ENCODE peak calls at places on chromosomes 5 and 9, in ten cellular contexts. J, P, T, L, O, I, Y, H, D and F are unnamed samples.

GRCh38 chr5:134642931-134643530 is 5.6 kb upstream of the SEC24A start:
- DNase-seq in P (no peak), J (no peak), T (no peak), O (no peak), D (no peak), L (no peak), H (no peak), Y (no peak), I (no peak), F (no peak)

GRCh38 chr5:167285591-167285990 is 1005.9 kb upstream of the WWC1 start:
- DNase-seq in L (no peak), O (no peak), P (no peak), Y (no peak), T (no peak), H (no peak), D (no peak), J (no peak), I (no peak), F (no peak)

GRCh38 chr5:16856531-16856930 is 79.6 kb downstream of the MYO10 start:
- DNase-seq in O (no peak), J (no peak), H (no peak), I (no peak), Y (no peak), T (no peak), D (no peak), P (no peak), L (peak; percentile 100), F (peak; percentile 86)

GRCh38 chr9:131167936-131168335 is 42.5 kb downstream of the NUP214 start:
- DNase-seq in T (no peak), O (no peak), P (no peak), Y (no peak), D (no peak), H (no peak), L (no peak), I (no peak), J (no peak), F (no peak)

GRCh38 chr5:178083942-178084341 is 29.4 kb upstream of the N4BP3 start:
- DNase-seq in T (no peak), D (no peak), I (no peak), J (no peak), L (peak; percentile 73), H (no peak), P (no peak), O (no peak), Y (no peak), F (no peak)

GRCh38 chr9:35517136-35517535 is 27.2 kb downstream of the RUSC2 start:
- DNase-seq in O (no peak), H (no peak), D (no peak), J (no peak), T (no peak), I (no peak), Y (no peak), P (no peak), L (no peak), F (no peak)

GRCh38 chr9:114288233-114289051 is 34.5 kb upstream of the ORM1 start:
- DNase-seq in J (peak; percentile 7), O (no peak), P (no peak), L (peak; percentile 23), Y (peak; percentile 57), D (peak; percentile 63), H (peak; percentile 22), I (peak; percentile 11), T (peak; percentile 5), F (no peak)

GRCh38 chr9:26802921-26803320 is 89.7 kb downstream of the CAAP1 start:
- DNase-seq in J (no peak), O (no peak), Y (no peak), T (no peak), D (no peak), I (no peak), H (no peak), P (no peak), L (no peak), F (no peak)

GRCh38 chr9:121048618-121049017 is 1.5 kb downstream of the C5 start:
- DNase-seq in T (no peak), P (no peak), L (peak; percentile 33), I (no peak), D (no peak), H (no peak), Y (no peak), J (no peak), O (no peak), F (no peak)

GRCh38 chr5:151205411-151205810 is 18.5 kb downstream of the CCDC69 start:
- DNase-seq in J (no peak), H (no peak), L (no peak), Y (no peak), P (no peak), D (no peak), O (no peak), I (no peak), T (no peak), F (no peak)

GRCh38 chr5:66655395-66656324 is 59.5 kb downstream of the MAST4 start:
- DNase-seq in O (no peak), Y (no peak), L (no peak), H (no peak), J (no peak), T (no peak), I (no peak), D (no peak), P (no peak), F (no peak)

GRCh38 chr9:126491256-126491879 is 122.4 kb upstream of the LMX1B start:
- DNase-seq in I (peak; percentile 51), J (peak; percentile 43), H (peak; percentile 52), L (peak; percentile 70), O (peak; percentile 44), D (no peak), Y (no peak), T (peak; percentile 33), P (no peak), F (no peak)

GRCh38 chr9:111599092-111599947 is at the start of gene PTGR1:
- DNase-seq in I (peak; percentile 87), T (peak; percentile 87), P (peak; percentile 78), H (peak; percentile 76), L (peak; percentile 72), D (peak; percentile 92), O (peak; percentile 81), Y (peak; percentile 93), J (peak; percentile 80), F (peak; percentile 58)

DNA sequence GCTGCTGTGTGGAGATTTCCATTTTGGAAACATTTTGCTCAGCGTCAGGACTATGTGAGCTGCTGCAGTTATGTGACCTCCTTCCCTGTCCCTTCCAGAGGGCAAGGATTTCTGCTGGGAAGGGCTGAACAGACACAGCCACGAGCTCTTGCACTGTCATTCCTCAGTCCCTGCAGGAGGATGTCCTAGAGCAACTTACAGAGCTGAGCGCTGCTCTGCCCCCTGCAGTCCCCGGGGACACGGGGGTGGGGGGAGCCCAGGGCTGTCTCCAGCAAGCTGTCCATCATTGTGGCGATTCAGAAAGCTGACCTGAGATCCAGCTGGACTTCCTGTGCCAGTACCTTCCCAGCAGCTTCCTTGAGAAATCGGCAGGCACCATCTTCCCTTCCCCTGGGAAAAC is 28.0 kb upstream of the MAP1B start:
- DNase-seq in D (no peak), O (peak; percentile 11), P (no peak), T (peak; percentile 21), J (no peak), I (no peak), Y (no peak), H (no peak), L (no peak), F (no peak)
- TF ChIP-seq CTCF in D (no peak), O (no peak), P (no peak), T (no peak), J (no peak), I (no peak), Y (no peak), H (no peak), L (no peak), F (no peak)

DNA sequence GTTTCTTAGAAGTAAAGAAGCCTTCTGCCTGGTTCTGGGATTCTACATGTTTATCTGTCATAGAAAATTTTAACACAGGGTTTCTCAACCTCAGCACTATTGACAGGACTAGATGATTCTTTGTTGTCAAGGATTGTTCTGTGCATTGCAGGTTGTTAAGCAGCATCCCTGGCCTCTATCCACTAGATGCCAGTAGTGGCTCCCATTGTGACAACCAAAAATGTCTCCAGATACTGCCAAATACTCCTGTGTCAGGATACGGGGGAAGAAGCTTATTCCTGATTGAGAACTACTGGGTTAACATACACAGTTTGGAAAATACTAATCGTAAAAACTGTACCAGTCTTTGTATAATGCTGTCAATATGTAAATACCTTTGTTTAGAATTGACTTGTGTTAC is 167.1 kb downstream of the NIPBL start:
- DNase-seq in T (no peak), D (no peak), H (no peak), L (peak; percentile 37), O (no peak), I (no peak), P (no peak), J (no peak), Y (no peak), F (no peak)
- H3K36me3 ChIP-seq in T (peaks cover 36% of the 10 kb centered on the region), D (peaks cover 82% of the 10 kb centered on the region), H (peaks cover 86% of the 10 kb centered on the region), L (peaks cover 4% of the 10 kb centered on the region), O (peaks cover 21% of the 10 kb centered on the region), I (no peaks in the 10 kb centered on the region), P (no peaks in the 10 kb centered on the region), J (peaks cover 55% of the 10 kb centered on the region), Y (peaks cover 4% of the 10 kb centered on the region), F (peaks cover 3% of the 10 kb centered on the region)

GRCh38 chr5:39423331-39423751 is 1.4 kb downstream of the DAB2 start:
- DNase-seq in P (no peak), H (no peak), T (peak; percentile 67), L (peak; percentile 34), Y (no peak), I (no peak), O (no peak), D (no peak), J (peak; percentile 31), F (no peak)

GRCh38 chr5:39427225-39427624 is 2.4 kb upstream of the DAB2 start:
- DNase-seq in O (no peak), J (no peak), T (no peak), Y (no peak), D (no peak), I (no peak), H (no peak), L (no peak), P (no peak), F (no peak)

GRCh38 chr5:39426136-39426535 is 1.4 kb upstream of the DAB2 start:
- DNase-seq in Y (no peak), L (no peak), P (no peak), O (no peak), I (no peak), H (no peak), T (no peak), J (no peak), D (no peak), F (no peak)

GRCh38 chr5:39422886-39423285 is 1.9 kb downstream of the DAB2 start:
- DNase-seq in I (no peak), J (no peak), D (no peak), Y (no peak), H (no peak), O (no peak), T (no peak), P (no peak), L (no peak), F (no peak)

GRCh38 chr5:39424751-39425524 is at the start of gene DAB2:
- DNase-seq in Y (peak; percentile 92), O (peak; percentile 60), J (peak; percentile 78), L (peak; percentile 94), I (peak; percentile 80), P (peak; percentile 77), D (peak; percentile 92), T (peak; percentile 94), H (peak; percentile 73), F (peak; percentile 21)
- TF ChIP-seq CTCF in Y (peak; percentile 38), O (peak; percentile 53), J (peak; percentile 45), L (peak; percentile 81), I (peak; percentile 68), P (peak; percentile 21), D (peak; percentile 50), T (peak; percentile 48), H (peak; percentile 22), F (peak; percentile 43)

DNA sequence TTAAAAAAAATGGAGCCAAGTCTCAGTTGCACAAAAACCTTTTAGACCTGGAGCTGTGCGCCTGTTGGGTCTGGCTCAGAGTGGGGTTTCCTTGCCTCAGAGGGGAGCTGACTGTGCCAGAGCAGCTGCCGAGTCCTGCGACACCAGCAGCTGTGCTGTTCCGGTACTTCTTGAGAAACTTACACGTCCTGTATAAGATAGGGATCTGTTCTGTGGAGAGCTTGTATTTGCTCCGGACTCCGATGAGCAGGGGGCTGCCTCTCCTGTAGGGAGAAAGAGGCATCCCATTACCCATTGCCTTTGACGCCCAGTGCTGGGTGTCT is 28.5 kb downstream of the GFPT2 start:
- DNase-seq in D (no peak), O (no peak), H (no peak), L (no peak), T (no peak), I (no peak), J (no peak), Y (no peak), P (no peak), F (no peak)
- H3K36me3 ChIP-seq in D (no peaks in the 10 kb centered on the region), O (no peaks in the 10 kb centered on the region), H (peaks cover 21% of the 10 kb centered on the region), L (no peaks in the 10 kb centered on the region), T (no peaks in the 10 kb centered on the region), I (no peaks in the 10 kb centered on the region), J (no peaks in the 10 kb centered on the region), Y (no peaks in the 10 kb centered on the region), P (no peaks in the 10 kb centered on the region), F (no peaks in the 10 kb centered on the region)